ENCODE peak calls at places on chromosomes 7 and 10, in nine cellular contexts. I is Panc1, T is ascending aorta, O is ovary, X is testis, A is MM.1S, H is right lobe of liver, B is left ventricle myocardium inferior, R is Peyer's patch. C is an unnamed sample. For H3K4me1, the result is how much of the 10 kb centered on the place peaks cover.

GRCh38 chr10:132115736-132116135 is 50.0 kb downstream of the JAKMIP3 start:
- DNase-seq in I (no peak), T (no peak), O (peak), X (peak), A (no peak), H (no peak), B (peak), R (no peak), C (no peak)

GRCh38 chr7:31082017-31082416 is 29.9 kb downstream of the ADCYAP1R1 start:
- DNase-seq in I (no peak), T (no peak), O (no peak), X (no peak), A (no peak), H (no peak), B (peak), R (peak), C (no peak)

GRCh38 chr10:43043773-43044394 is 33.0 kb upstream of the RET start:
- DNase-seq in I (no peak), T (peak), O (peak), X (no peak), A (no peak), H (peak), B (no peak), R (peak), C (no peak)

GRCh38 chr10:92662852-92663251 is 26.9 kb upstream of the HHEX start:
- DNase-seq in I (no peak), T (no peak), O (no peak), X (no peak), A (no peak), H (no peak), B (no peak), R (no peak), C (no peak)

GRCh38 chr7:128946936-128947830 is 9.5 kb downstream of the IRF5 start:
- DNase-seq in I (no peak), T (no peak), O (no peak), X (no peak), A (no peak), H (no peak), B (no peak), R (no peak), C (no peak)

GRCh38 chr7:64581929-64582894 is 19.3 kb upstream of the ZNF680 start:
- DNase-seq in I (no peak), T (no peak), O (peak), X (peak), A (no peak), H (no peak), B (no peak), R (no peak), C (no peak)

GRCh38 chr10:43315535-43316245 is 48.8 kb upstream of the RASGEF1A start:
- DNase-seq in I (no peak), T (no peak), O (no peak), X (no peak), A (no peak), H (no peak), B (no peak), R (peak), C (no peak)

GRCh38 chr10:120221873-120222485 is 235.0 kb upstream of the PLPP4 start:
- DNase-seq in I (peak), T (no peak), O (no peak), X (peak), A (peak), H (no peak), B (no peak), R (no peak), C (peak)

GRCh38 chr7:47941136-47941844 is 7.0 kb downstream of the PKD1L1 start:
- DNase-seq in I (no peak), T (peak), O (no peak), X (no peak), A (no peak), H (no peak), B (no peak), R (no peak), C (no peak)

GRCh38 chr10:103257812-103258211 is 12.1 kb downstream of the RPEL1 start:
- DNase-seq in I (no peak), T (no peak), O (no peak), X (no peak), A (no peak), H (no peak), B (no peak), R (no peak), C (no peak)

GRCh38 chr7:116610721-116611120 is 61.3 kb upstream of the MET start:
- DNase-seq in I (no peak), T (no peak), O (no peak), X (no peak), A (no peak), H (no peak), B (no peak), R (no peak), C (no peak)

GRCh38 chr7:7424151-7424873 is 111.4 kb downstream of the COL28A1 start:
- DNase-seq in I (peak), T (peak), O (peak), X (peak), A (peak), H (peak), B (peak), R (peak), C (peak)

GRCh38 chr10:114239117-114239993 is at the start of gene VWA2:
- DNase-seq in I (no peak), T (no peak), O (no peak), X (peak), A (peak), H (peak), B (peak), R (peak), C (peak)
- TF ChIP-seq CTCF in I (peak), T (no peak), O (no peak), X (no peak), A (peak), H (peak), B (peak), R (no peak), C (no peak)

GRCh38 chr7:140541513-140542192 is 62.3 kb upstream of the MKRN1 start:
- DNase-seq in I (peak), T (no peak), O (peak), X (peak), A (no peak), H (peak), B (peak), R (peak), C (peak)
- H3K4me3 ChIP-seq in I (peak), T (no peak), O (no peak), X (no peak), A (no peak), H (no peak), B (peak), R (no peak), C (peak)

GRCh38 chr10:77564781-77565589 is 72.6 kb downstream of the KCNMA1 start:
- DNase-seq in I (no peak), T (no peak), O (no peak), X (no peak), A (no peak), H (no peak), B (no peak), R (no peak), C (no peak)
- H3K4me1 ChIP-seq in I (half or more), T (half or more), O (under half), X (under half), A (under half), H (under half), B (under half), R (under half), C (under half)

DNA sequence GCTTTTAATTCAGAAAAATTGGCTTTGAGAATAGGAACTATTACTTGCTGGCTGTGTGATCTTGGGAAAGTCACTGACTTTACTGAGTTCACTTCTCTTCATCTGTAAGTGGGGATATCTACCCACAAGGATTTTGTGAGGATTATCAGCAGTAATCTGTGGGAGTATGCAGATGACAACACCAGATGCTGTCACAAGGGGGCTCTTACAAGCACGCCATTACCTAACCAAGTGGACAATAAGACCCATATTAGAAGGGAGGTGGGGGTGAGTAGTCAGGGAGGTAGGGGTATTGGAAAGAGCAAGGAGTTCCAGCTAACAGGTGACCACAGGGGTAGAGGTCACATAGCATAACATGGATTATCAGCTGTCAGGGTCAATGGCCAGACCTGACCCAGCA is 569.4 kb downstream of the SUGCT start:
- DNase-seq in I (no peak), T (no peak), O (no peak), X (no peak), A (no peak), H (no peak), B (no peak), R (no peak), C (no peak)
- TF ChIP-seq CTCF in I (no peak), T (no peak), O (no peak), X (no peak), A (no peak), H (no peak), B (no peak), R (no peak), C (peak)

DNA sequence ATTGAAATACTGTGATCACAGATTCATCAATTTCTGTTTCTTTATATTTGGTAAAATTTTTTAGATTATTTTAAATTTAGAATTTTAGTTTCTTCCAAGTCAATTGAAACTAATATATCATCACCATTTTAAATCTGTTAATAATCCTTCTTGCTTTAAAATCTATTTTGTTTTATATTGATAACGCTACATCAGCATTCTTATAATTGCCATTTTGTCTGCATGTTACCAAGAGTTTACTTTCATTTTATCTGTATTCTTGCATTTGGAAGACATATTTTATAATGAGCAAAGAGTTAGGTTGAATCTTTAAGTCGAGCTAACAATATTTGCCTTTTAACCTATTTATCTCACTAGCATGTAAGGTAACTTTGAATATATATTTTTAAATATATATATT is 890.6 kb downstream of the DNAJB9 start:
- DNase-seq in I (no peak), T (no peak), O (no peak), X (no peak), A (no peak), H (no peak), B (no peak), R (no peak), C (no peak)
- H3K4me3 ChIP-seq in I (no peak), T (no peak), O (no peak), X (no peak), A (no peak), H (no peak), B (no peak), R (no peak), C (no peak)

DNA sequence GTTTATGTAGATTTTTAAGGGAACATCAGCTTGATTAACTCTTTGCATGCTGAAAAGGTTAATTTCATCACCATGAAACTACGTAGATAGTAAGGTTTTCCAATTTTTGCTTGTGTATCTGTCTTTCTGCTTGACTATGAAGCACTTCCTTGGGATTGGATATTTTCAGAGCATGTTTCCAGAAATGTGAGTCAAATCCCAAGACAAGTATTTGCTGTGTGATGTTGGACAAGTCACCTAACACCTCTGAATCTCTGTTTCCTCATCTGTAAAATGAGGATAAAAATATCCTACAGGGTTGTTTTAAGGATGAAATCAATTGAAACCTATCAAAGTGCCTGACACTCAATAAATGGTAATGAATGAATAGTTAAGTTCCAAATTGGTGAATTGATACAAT is 42.4 kb downstream of the ANK3 start:
- DNase-seq in I (no peak), T (no peak), O (no peak), X (no peak), A (no peak), H (no peak), B (no peak), R (no peak), C (no peak)
- H3K4me1 ChIP-seq in I (under half), T (under half), O (under half), X (under half), A (under half), H (under half), B (under half), R (under half), C (under half)

DNA sequence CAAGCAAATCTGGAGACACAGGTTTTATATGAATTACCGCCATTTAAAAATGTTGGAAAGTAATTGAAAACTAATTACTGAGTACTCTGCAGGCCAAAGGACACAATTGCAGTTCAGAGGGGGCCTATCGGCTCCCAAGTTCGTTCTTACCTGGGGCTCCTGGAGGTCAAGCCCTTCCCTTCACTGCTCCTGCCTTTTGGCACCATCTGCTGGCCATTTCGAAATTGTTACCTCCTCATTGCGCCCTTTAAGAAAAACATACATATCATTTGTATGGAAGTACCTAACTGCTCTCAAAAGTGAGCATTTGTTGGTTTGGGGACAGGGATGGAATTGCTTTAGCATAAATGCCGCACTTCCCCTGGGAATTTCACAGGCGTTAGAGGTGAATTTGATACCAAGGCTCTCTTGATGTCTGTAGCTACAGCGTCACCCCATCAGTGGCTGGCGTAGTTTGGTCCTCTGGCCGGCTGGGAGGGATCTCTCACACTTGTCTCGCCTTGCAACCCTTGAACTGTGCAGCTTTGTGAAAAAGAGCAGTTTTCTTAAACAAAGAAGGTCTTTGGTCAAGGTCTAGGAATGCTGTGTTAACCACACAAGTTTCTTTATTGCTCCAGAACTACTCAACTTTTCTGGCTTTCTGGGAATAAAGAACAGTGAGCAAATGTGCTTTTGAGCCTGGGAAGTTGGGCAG is 219.9 kb downstream of the ARHGAP21 start:
- DNase-seq in I (peak), T (no peak), O (no peak), X (peak), A (peak), H (no peak), B (no peak), R (no peak), C (peak)
- TF ChIP-seq CTCF in I (peak), T (no peak), O (no peak), X (peak), A (peak), H (peak), B (peak), R (peak), C (peak)

DNA sequence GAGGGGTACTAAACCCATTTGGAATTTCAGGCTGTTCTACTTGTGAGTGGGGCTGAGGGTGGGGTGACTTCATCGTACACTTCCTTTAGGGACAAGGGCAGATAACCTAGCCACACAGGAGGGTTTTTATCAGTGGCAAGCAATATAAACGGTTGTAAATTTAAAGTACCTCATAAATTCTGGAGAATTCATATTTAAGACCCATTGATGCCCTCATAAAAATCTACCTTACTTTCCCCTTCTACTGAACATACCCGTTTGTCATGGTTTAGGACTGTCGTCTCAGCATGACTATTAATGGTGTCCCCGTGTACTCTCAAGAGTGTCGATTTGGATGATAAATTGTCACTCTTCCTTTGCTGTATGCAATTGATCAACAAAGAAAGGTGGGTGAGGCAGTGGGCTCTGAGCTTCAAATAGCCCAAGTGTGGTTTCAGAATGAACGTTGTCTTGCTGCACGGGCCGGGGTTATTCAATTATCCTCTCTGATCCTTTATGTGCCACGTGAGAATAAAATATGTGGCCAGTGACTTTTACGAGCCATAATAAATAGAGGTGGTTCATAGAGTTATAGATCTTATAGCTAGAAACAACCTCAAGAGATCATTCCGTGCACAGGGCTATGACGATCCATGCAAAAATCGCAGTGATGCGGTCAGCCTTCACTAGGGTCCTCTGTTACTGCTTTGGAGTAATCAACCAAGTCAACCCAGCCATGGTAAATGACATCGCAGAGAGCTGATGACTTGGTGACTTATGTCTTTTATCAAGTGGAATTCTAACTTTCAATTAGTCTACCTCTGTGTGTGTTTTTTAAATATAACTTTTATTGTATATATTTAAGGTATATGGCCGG is 82.1 kb downstream of the FAM107B start:
- DNase-seq in I (no peak), T (no peak), O (no peak), X (no peak), A (no peak), H (no peak), B (no peak), R (no peak), C (no peak)
- H3K4me3 ChIP-seq in I (no peak), T (no peak), O (no peak), X (no peak), A (no peak), H (no peak), B (no peak), R (no peak), C (no peak)

C was measured in BE2C.